ENCODE peak calls at places on chromosomes 5 and 9, in four cellular contexts. V is IMR-90, G is heart left ventricle, R is tibial nerve. D is an unnamed sample.

GRCh38 chr9:97853844-97854695 is 1.0 kb downstream of the FOXE1 start:
- DNase-seq in V (peak), G (no peak), R (no peak), D (peak)

GRCh38 chr9:79134654-79135053 is 437.1 kb upstream of the TLE4 start:
- DNase-seq in V (peak), G (no peak), R (no peak), D (peak)

GRCh38 chr5:141740885-141741284 is 58.9 kb upstream of the ARAP3 start:
- DNase-seq in V (no peak), G (no peak), R (no peak), D (no peak)

GRCh38 chr5:9898319-9898718 is 268.2 kb upstream of the TAS2R1 start:
- DNase-seq in V (peak), G (no peak), R (no peak), D (peak)

GRCh38 chr5:140549237-140550144 is 2.0 kb downstream of the EIF4EBP3 start:
- DNase-seq in V (peak), G (no peak), R (no peak), D (peak)

GRCh38 chr5:112407240-112407639 is 11.8 kb downstream of the EPB41L4A start:
- DNase-seq in V (no peak), G (no peak), R (no peak), D (no peak)

GRCh38 chr9:125889524-125890473 is 142.6 kb downstream of the PBX3 start:
- DNase-seq in V (peak), G (peak), R (no peak), D (peak)

GRCh38 chr5:133144245-133144981 is 92.6 kb downstream of the HSPA4 start:
- DNase-seq in V (no peak), G (no peak), R (no peak), D (no peak)

GRCh38 chr9:113633782-113634596 is 170.5 kb downstream of the RGS3 start:
- DNase-seq in V (peak), G (peak), R (no peak), D (no peak)

GRCh38 chr5:146852089-146852488 is 26.5 kb downstream of the PPP2R2B start:
- DNase-seq in V (no peak), G (no peak), R (no peak), D (no peak)

GRCh38 chr9:6779417-6780241 is 21.9 kb downstream of the KDM4C start:
- DNase-seq in V (peak), G (no peak), R (no peak), D (no peak)

GRCh38 chr5:124599048-124599973 is 147.1 kb downstream of the ZNF608 start:
- DNase-seq in V (peak), G (no peak), R (no peak), D (peak)

GRCh38 chr5:159522841-159523240 is 192.6 kb upstream of the IL12B start:
- DNase-seq in V (no peak), G (no peak), R (no peak), D (no peak)

GRCh38 chr5:159519365-159519764 is 189.1 kb upstream of the IL12B start:
- DNase-seq in V (no peak), G (no peak), R (no peak), D (no peak)

GRCh38 chr5:159527546-159527945 is 197.3 kb upstream of the IL12B start:
- DNase-seq in V (no peak), G (no peak), R (no peak), D (no peak)

DNA sequence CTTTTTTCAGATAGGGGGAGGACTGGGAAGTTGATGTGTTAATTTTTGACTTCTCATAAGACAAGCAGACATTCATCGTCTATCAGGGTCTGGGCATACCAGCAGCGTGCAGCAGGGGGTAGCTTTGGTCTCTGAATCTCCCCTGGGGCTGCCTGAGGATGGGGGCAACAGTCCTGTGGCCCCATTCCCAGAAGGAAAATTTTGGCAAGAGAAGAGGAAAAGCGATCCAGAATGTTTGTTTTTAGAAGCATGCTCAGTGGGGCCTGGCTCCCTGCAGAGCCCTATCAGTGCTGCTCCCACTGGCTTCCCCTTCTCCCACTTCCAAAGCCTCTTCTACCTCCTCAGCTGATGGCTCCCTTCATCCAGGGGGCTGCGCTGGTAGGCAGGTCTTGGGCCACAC is 194.8 kb upstream of the IL12B start:
- DNase-seq in V (no peak), G (no peak), R (no peak), D (no peak)
- TF ChIP-seq CTCF in V (peak), G (no peak), R (no peak), D (no peak)

DNA sequence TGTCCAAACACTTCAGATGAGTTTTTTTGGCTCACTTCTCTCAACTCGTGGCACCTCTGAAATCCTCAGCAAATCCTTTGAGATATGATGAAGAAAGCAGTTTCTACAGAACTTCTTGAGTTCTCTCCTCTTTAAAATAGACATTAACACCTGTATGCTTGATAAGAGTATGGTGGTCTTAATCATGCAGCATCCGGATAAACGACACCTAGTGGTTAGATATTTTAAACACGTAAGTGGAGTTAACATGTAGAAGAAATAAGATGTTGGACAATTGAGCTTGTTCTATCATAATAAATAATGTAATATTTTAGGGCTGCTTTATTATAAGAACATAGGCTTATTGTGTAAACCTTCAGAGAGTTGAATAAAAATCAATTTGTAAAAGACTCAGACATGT is 324.8 kb downstream of the CYLC2 start:
- DNase-seq in V (no peak), G (no peak), R (no peak), D (peak)
- TF ChIP-seq CTCF in V (no peak), G (no peak), R (no peak), D (no peak)

GRCh38 chr9:121924700-121925099 is 168.4 kb downstream of the TTLL11 start:
- DNase-seq in V (no peak), G (no peak), R (no peak), D (no peak)
- TF ChIP-seq CTCF in V (no peak), G (no peak), R (no peak), D (no peak)

GRCh38 chr5:142870552-142870951 is 100.4 kb downstream of the ARHGAP26 start:
- DNase-seq in V (no peak), G (no peak), R (no peak), D (no peak)
- TF ChIP-seq CTCF in V (no peak), G (no peak), R (no peak), D (no peak)